ENCODE peak calls at places on chromosomes 3 and 15, in five cellular contexts. V is RWPE1, J is amniotic stem cell, T is SW480, G is AG20443. C is an unnamed sample.

GRCh38 chr3:69200384-69201068 is 78.1 kb upstream of the LMOD3 start:
- DNase-seq in V (peak), J (no peak), T (peak), G (peak), C (no peak)

GRCh38 chr3:14472471-14473351 is 67.4 kb downstream of the GRIP2 start:
- DNase-seq in V (peak), J (peak), T (peak), G (peak), C (no peak)

GRCh38 chr3:25468866-25469319 is 40.8 kb downstream of the RARB start:
- DNase-seq in V (no peak), J (no peak), T (no peak), G (peak), C (no peak)

GRCh38 chr3:18027161-18027939 is 284.9 kb upstream of the TBC1D5 start:
- DNase-seq in V (no peak), J (no peak), T (no peak), G (no peak), C (no peak)

GRCh38 chr15:40093224-40093842 is 15.3 kb downstream of the BMF start:
- DNase-seq in V (no peak), J (no peak), T (no peak), G (peak), C (no peak)

GRCh38 chr3:40358454-40358853 is 28.5 kb upstream of the ENTPD3 start:
- DNase-seq in V (no peak), J (no peak), T (no peak), G (no peak), C (no peak)

GRCh38 chr3:112038863-112039262 is 4.3 kb downstream of the TMPRSS7 start:
- DNase-seq in V (peak), J (no peak), T (peak), G (peak), C (no peak)

GRCh38 chr15:66815322-66815721 is 113.3 kb downstream of the SMAD6 start:
- DNase-seq in V (peak), J (no peak), T (no peak), G (peak), C (no peak)

GRCh38 chr3:50657407-50657806 is 17.3 kb upstream of the DOCK3 start:
- DNase-seq in V (no peak), J (no peak), T (no peak), G (no peak), C (no peak)

GRCh38 chr3:15263926-15264325 is 57.9 kb downstream of the CAPN7 start:
- DNase-seq in V (no peak), J (no peak), T (no peak), G (no peak), C (no peak)